ENCODE peak calls at places on chromosomes 2 and 18, in ten cellular contexts. One of them, this sample, is unnamed.

GRCh38 chr2:105418527-105418926 is 19.7 kb upstream of the FHL2 start:
- DNase-seq in NAMALWA: no peak
- DNase-seq in activated CD8-positive, alpha-beta memory T cell treated with anti-CD3 and anti-CD28 coated beads, Interleukin-2, amount 50 U/mL, for 48 hours: no peak
- DNase-seq in mucosa of descending colon: no peak
- DNase-seq in HS-5: no peak
- DNase-seq in naive B cell: no peak
- DNase-seq in Calu3: no peak
- DNase-seq in KBM-7: no peak
- DNase-seq in fibroblast of the conjunctiva: no peak
- DNase-seq in ovary: no peak
- DNase-seq in this sample: no peak

GRCh38 chr2:32783468-32783867 is 155.6 kb downstream of the TTC27 start:
- DNase-seq in Calu3: no peak
- DNase-seq in naive B cell: no peak
- DNase-seq in ovary: no peak
- DNase-seq in HS-5: no peak
- DNase-seq in NAMALWA: no peak
- DNase-seq in activated CD8-positive, alpha-beta memory T cell treated with anti-CD3 and anti-CD28 coated beads, Interleukin-2, amount 50 U/mL, for 48 hours: no peak
- DNase-seq in fibroblast of the conjunctiva: no peak
- DNase-seq in KBM-7: no peak
- DNase-seq in mucosa of descending colon: no peak
- DNase-seq in this sample: no peak

GRCh38 chr2:39503277-39503676 is 66.2 kb upstream of the MAP4K3 start:
- DNase-seq in activated CD8-positive, alpha-beta memory T cell treated with anti-CD3 and anti-CD28 coated beads, Interleukin-2, amount 50 U/mL, for 48 hours: no peak
- DNase-seq in fibroblast of the conjunctiva: no peak
- DNase-seq in ovary: no peak
- DNase-seq in KBM-7: no peak
- DNase-seq in naive B cell: no peak
- DNase-seq in Calu3: no peak
- DNase-seq in NAMALWA: peak; percentile 54
- DNase-seq in HS-5: no peak
- DNase-seq in mucosa of descending colon: no peak
- DNase-seq in this sample: no peak

GRCh38 chr2:40004336-40004735 is 225.3 kb upstream of the THUMPD2 start:
- DNase-seq in naive B cell: no peak
- DNase-seq in ovary: no peak
- DNase-seq in HS-5: no peak
- DNase-seq in mucosa of descending colon: no peak
- DNase-seq in KBM-7: no peak
- DNase-seq in Calu3: no peak
- DNase-seq in NAMALWA: no peak
- DNase-seq in activated CD8-positive, alpha-beta memory T cell treated with anti-CD3 and anti-CD28 coated beads, Interleukin-2, amount 50 U/mL, for 48 hours: no peak
- DNase-seq in fibroblast of the conjunctiva: no peak
- DNase-seq in this sample: no peak

GRCh38 chr2:237623428-237624403 is 3.7 kb upstream of the LRRFIP1 start:
- DNase-seq in ovary: no peak
- DNase-seq in HS-5: no peak
- DNase-seq in KBM-7: no peak
- DNase-seq in naive B cell: no peak
- DNase-seq in NAMALWA: no peak
- DNase-seq in activated CD8-positive, alpha-beta memory T cell treated with anti-CD3 and anti-CD28 coated beads, Interleukin-2, amount 50 U/mL, for 48 hours: no peak
- DNase-seq in Calu3: no peak
- DNase-seq in fibroblast of the conjunctiva: no peak
- DNase-seq in mucosa of descending colon: no peak
- DNase-seq in this sample: no peak

GRCh38 chr2:29042581-29043075 is 31.7 kb downstream of the PCARE start:
- DNase-seq in naive B cell: no peak
- DNase-seq in HS-5: no peak
- DNase-seq in fibroblast of the conjunctiva: peak; percentile 29
- DNase-seq in NAMALWA: no peak
- DNase-seq in Calu3: no peak
- DNase-seq in ovary: peak; percentile 74
- DNase-seq in activated CD8-positive, alpha-beta memory T cell treated with anti-CD3 and anti-CD28 coated beads, Interleukin-2, amount 50 U/mL, for 48 hours: no peak
- DNase-seq in KBM-7: no peak
- DNase-seq in mucosa of descending colon: no peak
- DNase-seq in this sample: peak; percentile 96

GRCh38 chr18:79383388-79384056 is 12.2 kb upstream of the NFATC1 start:
- DNase-seq in ovary: no peak
- DNase-seq in HS-5: no peak
- DNase-seq in activated CD8-positive, alpha-beta memory T cell treated with anti-CD3 and anti-CD28 coated beads, Interleukin-2, amount 50 U/mL, for 48 hours: no peak
- DNase-seq in Calu3: no peak
- DNase-seq in naive B cell: no peak
- DNase-seq in NAMALWA: no peak
- DNase-seq in mucosa of descending colon: no peak
- DNase-seq in KBM-7: no peak
- DNase-seq in fibroblast of the conjunctiva: no peak
- DNase-seq in this sample: no peak

GRCh38 chr2:65383571-65384488 is 48.6 kb downstream of the SPRED2 start:
- DNase-seq in fibroblast of the conjunctiva: no peak
- DNase-seq in KBM-7: peak; percentile 29
- DNase-seq in naive B cell: no peak
- DNase-seq in HS-5: no peak
- DNase-seq in NAMALWA: no peak
- DNase-seq in activated CD8-positive, alpha-beta memory T cell treated with anti-CD3 and anti-CD28 coated beads, Interleukin-2, amount 50 U/mL, for 48 hours: no peak
- DNase-seq in ovary: peak; percentile 47
- DNase-seq in Calu3: no peak
- DNase-seq in mucosa of descending colon: no peak
- DNase-seq in this sample: no peak

This sample was measured in WERI-Rb-1.